ENCODE peak calls at places on chromosomes 1 and 21, in seven cellular contexts. F is Panc1, D is A549, A is HepG2, N is GM12878, L is GM23338, P is K562. W is an unnamed sample.

GRCh38 chr1:224894915-224895314 is 34.6 kb upstream of the DNAH14 start:
- DNase-seq in F (no peak), D (peak), A (peak), N (no peak), L (peak), P (peak), W (no peak)

GRCh38 chr1:6239950-6240768 is 3.8 kb upstream of the HES3 start:
- DNase-seq in F (no peak), D (no peak), A (peak), N (no peak), L (peak), P (no peak), W (peak)

GRCh38 chr1:155026588-155026987 is 7.0 kb downstream of the DCST2 start:
- DNase-seq in F (no peak), D (no peak), A (no peak), N (no peak), L (no peak), P (no peak), W (no peak)

GRCh38 chr1:183163311-183163710 is 22.8 kb upstream of the LAMC2 start:
- DNase-seq in F (peak), D (peak), A (no peak), N (no peak), L (no peak), P (no peak), W (no peak)

GRCh38 chr1:6348511-6349191 is 44.9 kb downstream of the ACOT7 start:
- DNase-seq in F (no peak), D (no peak), A (no peak), N (no peak), L (no peak), P (no peak), W (no peak)

GRCh38 chr21:29104239-29104708 is 26.2 kb upstream of the MAP3K7CL start:
- DNase-seq in F (no peak), D (no peak), A (no peak), N (no peak), L (no peak), P (no peak), W (no peak)

GRCh38 chr21:35138665-35139381 is 89.7 kb upstream of the RUNX1 start:
- DNase-seq in F (no peak), D (no peak), A (no peak), N (no peak), L (peak), P (peak), W (no peak)

GRCh38 chr1:163709636-163710035 is 387.9 kb downstream of the NUF2 start:
- DNase-seq in F (no peak), D (no peak), A (no peak), N (no peak), L (no peak), P (no peak), W (no peak)

GRCh38 chr1:978069-978834 is 3.6 kb downstream of the PERM1 start:
- DNase-seq in F (no peak), D (no peak), A (no peak), N (no peak), L (no peak), P (peak), W (no peak)

GRCh38 chr1:193005785-193006184 is 53.4 kb downstream of the UCHL5 start:
- DNase-seq in F (no peak), D (no peak), A (no peak), N (no peak), L (no peak), P (no peak), W (no peak)

GRCh38 chr21:17491716-17492414 is 21.0 kb upstream of the CXADR start:
- DNase-seq in F (peak), D (peak), A (no peak), N (no peak), L (no peak), P (no peak), W (peak)

GRCh38 chr1:20184997-20185833 is 681 bp upstream of the UBXN10 start:
- DNase-seq in F (no peak), D (no peak), A (no peak), N (no peak), L (no peak), P (peak), W (peak)

GRCh38 chr1:1200876-1201810 is 5.2 kb downstream of the TNFRSF18 start:
- DNase-seq in F (no peak), D (peak), A (no peak), N (no peak), L (peak), P (peak), W (no peak)

GRCh38 chr1:101971309-101971708 is 25.4 kb downstream of the OLFM3 start:
- DNase-seq in F (no peak), D (no peak), A (no peak), N (no peak), L (no peak), P (no peak), W (no peak)

GRCh38 chr21:42493109-42494060 is 2.6 kb downstream of the RSPH1 start:
- DNase-seq in F (no peak), D (no peak), A (no peak), N (no peak), L (peak), P (no peak), W (no peak)

GRCh38 chr1:94621392-94621791 is 79.8 kb upstream of the F3 start:
- DNase-seq in F (no peak), D (no peak), A (no peak), N (no peak), L (no peak), P (peak), W (no peak)

GRCh38 chr1:85580046-85580411 is 532 bp upstream of the CCN1 start:
- DNase-seq in F (peak), D (peak), A (peak), N (no peak), L (peak), P (no peak), W (no peak)

DNA sequence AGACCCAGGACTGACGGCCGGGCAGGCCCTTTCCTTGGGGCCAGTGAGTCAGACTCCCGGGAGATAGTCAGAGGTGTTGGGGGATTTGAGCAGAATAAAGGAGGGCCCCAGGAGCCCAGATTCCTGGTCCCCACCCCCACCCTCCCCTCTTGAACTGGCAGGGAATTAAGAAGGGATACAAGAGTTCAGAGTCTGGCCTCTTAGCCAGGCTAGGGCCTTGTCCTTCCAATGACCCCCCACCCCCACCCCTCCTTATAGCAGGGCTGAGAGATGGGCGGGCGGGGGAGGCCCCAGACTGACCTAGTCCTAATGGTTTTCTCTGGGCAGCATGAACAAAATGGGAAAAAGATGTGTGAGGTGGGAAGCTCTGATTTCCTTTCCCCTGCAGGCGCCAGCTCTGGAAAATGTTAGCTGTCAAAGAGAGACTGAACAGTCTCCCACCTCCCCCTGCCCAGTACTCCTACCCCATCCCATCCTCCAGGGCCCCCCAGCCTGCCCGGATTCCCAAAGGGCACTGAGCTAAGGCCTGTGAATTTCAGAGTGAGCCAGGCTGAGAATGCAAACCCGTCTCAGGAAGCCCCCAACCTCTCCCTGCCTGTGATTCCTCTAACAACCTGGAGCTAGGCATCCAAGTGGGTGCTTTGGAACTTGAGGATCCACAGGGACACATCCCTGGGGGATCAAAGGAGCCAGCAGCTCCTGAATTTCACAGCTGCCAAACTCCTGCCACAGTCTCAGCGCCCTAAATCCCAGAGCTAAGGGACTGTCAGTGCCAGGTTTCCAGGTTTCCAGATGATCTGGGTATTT is 5.8 kb upstream of the CRABP2 start:
- DNase-seq in F (no peak), D (no peak), A (no peak), N (no peak), L (no peak), P (peak), W (no peak)
- TF ChIP-seq REST in F (no peak), D (no peak), A (no peak), N (no peak), L (no peak), P (no peak), W (no peak)

GRCh38 chr1:55211909-55212308 is 3.3 kb downstream of the USP24 start:
- DNase-seq in F (no peak), D (no peak), A (no peak), N (no peak), L (no peak), P (no peak), W (peak)

GRCh38 chr1:55212349-55213028 is 2.7 kb downstream of the USP24 start:
- DNase-seq in F (no peak), D (no peak), A (no peak), N (no peak), L (peak), P (no peak), W (no peak)

GRCh38 chr1:55209247-55209646 is 5.9 kb downstream of the USP24 start:
- DNase-seq in F (no peak), D (no peak), A (no peak), N (no peak), L (peak), P (no peak), W (no peak)

GRCh38 chr1:55211456-55211855 is 3.7 kb downstream of the USP24 start:
- DNase-seq in F (no peak), D (no peak), A (peak), N (no peak), L (no peak), P (no peak), W (no peak)

DNA sequence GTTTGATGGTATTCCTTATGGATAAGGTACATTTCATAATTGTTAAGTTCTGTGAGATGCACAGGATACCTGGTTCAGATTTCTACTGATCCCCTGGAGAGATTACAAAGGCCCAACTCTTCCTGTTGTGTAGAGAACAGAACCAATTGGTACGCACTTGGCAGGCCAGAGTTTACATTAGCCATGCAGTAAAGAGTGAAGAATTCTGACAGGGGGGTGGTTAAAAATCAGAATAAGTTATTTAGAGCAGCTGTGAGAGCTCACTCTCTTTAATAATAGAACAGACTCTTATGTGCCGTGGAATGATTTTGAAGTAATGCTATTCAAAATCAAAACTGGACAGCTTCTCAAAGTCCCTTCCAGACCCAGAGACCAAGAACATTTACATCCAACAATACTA is 4.2 kb downstream of the USP24 start:
- DNase-seq in F (no peak), D (no peak), A (no peak), N (no peak), L (no peak), P (no peak), W (no peak)
- H3K4me3 ChIP-seq in F (no peak), D (no peak), A (no peak), N (peak), L (no peak), P (peak), W (no peak)

GRCh38 chr21:46636550-46637289 is 1.2 kb downstream of the PRMT2 start:
- DNase-seq in F (no peak), D (no peak), A (no peak), N (no peak), L (no peak), P (no peak), W (no peak)

GRCh38 chr21:46634966-46635323 is 529 bp upstream of the PRMT2 start:
- DNase-seq in F (no peak), D (peak), A (peak), N (peak), L (peak), P (no peak), W (peak)

GRCh38 chr21:46634427-46634826 is 1.0 kb upstream of the PRMT2 start:
- DNase-seq in F (no peak), D (no peak), A (peak), N (no peak), L (no peak), P (no peak), W (no peak)

GRCh38 chr21:46635324-46636180 is at the start of gene PRMT2:
- DNase-seq in F (peak), D (peak), A (peak), N (peak), L (peak), P (peak), W (peak)

GRCh38 chr21:46636181-46636512 is 673 bp downstream of the PRMT2 start:
- DNase-seq in F (no peak), D (no peak), A (no peak), N (no peak), L (no peak), P (no peak), W (no peak)
- H3K27ac ChIP-seq in F (peak), D (peak), A (peak), N (no peak), L (no peak), P (peak), W (peak)

GRCh38 chr1:205109269-205109668 is 12.5 kb downstream of the RBBP5 start:
- DNase-seq in F (no peak), D (no peak), A (no peak), N (no peak), L (no peak), P (no peak), W (no peak)
- TF ChIP-seq REST in F (no peak), D (no peak), A (no peak), N (no peak), L (no peak), P (no peak), W (no peak)

DNA sequence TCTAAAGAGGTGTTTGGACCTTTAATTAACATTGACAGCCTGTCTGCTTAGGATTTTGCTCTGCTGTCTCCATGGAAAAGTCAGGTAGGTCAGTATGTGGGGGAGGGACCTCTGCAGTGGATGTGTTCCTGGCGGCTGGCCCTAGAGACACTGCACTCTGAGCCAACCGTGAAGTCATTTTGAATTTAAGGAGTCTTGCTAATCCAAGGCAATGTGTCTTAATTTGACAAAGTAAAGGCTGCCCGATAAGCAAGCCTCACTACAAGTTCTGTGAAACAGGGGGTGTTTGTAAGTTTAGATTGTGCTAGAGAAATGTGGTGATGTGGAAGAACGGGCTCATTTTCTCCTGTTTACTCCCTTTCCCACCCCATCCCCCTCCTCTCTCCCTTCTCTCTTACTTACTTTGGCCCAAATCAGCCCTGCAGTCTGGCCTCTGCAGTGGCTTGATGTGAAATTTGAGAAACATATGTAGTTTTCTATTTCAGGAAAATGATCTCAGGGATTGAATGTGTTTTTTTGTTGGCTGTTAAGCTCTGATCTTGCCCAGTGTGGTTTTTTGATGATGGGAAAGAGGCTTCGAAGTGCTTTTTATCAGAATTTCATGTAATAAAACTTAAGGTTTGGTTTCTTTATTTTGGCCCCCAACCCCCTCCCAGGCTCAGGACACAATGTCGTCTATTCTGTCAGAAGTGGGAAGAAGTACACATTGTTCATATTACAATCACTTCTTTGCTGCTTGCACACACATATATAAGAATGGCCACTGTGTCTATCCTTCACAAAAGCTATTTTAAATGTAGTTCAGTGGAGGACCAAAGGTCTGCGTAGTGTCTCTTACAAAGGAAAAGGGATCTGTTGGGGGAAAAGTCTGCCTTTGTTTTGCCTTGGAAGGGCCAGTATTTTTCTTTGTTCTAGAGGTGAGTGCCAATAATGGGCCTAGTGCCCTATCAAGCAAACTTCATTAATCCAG is 96.6 kb downstream of the FGGY start:
- DNase-seq in F (no peak), D (no peak), A (peak), N (no peak), L (peak), P (peak), W (no peak)
- H3K4me3 ChIP-seq in F (no peak), D (no peak), A (no peak), N (no peak), L (no peak), P (no peak), W (no peak)

DNA sequence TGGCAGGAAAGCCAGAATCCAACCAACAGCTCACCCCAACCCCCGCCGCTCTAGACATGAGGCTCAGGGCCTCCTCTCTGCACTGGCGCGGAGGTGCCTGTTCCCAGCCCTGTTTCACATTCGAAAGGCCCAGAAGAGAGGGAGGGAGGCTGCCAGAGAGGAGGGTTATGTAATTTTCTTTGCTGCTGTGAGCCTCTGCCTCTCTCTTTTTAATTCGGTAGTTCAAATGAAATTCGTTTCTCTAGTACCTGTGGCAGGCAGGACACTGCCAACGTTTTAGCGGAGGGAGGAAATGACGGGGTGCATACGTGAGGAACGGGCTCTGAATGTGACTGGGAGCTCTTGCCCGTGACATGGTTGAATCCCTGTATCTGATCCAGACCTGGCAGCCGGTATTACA is 9.4 kb downstream of the PRDM16 start:
- DNase-seq in F (no peak), D (no peak), A (no peak), N (no peak), L (no peak), P (no peak), W (no peak)
- H3K27ac ChIP-seq in F (no peak), D (no peak), A (no peak), N (no peak), L (no peak), P (no peak), W (no peak)

GRCh38 chr1:77385551-77385950 is 103.7 kb downstream of the AK5 start:
- DNase-seq in F (no peak), D (no peak), A (no peak), N (no peak), L (no peak), P (no peak), W (no peak)

GRCh38 chr1:77392486-77392885 is 110.7 kb downstream of the AK5 start:
- DNase-seq in F (no peak), D (no peak), A (no peak), N (no peak), L (no peak), P (no peak), W (no peak)

GRCh38 chr1:77387553-77387952 is 105.7 kb downstream of the AK5 start:
- DNase-seq in F (no peak), D (no peak), A (no peak), N (no peak), L (no peak), P (no peak), W (no peak)

GRCh38 chr1:77386276-77386675 is 104.5 kb downstream of the AK5 start:
- DNase-seq in F (no peak), D (no peak), A (no peak), N (no peak), L (no peak), P (no peak), W (no peak)

DNA sequence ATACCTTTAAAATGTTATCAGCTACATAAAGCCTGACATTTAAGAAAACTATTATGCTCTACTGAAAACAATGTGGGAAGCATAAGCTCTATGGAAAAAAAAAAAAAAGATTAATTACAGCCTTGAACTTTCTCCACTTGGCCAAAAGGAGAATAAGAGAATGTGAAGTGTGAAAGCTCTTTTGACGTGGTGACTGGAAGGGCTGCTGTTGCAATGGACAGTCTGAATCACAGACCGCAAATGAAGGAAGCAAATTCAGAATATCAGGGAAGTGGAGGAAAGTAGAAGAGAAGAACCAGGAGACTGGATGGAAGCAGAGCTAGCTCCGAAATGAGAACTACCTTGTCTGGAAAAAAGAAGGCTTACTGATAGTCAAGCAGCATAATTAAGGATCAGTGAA is 106.8 kb downstream of the AK5 start:
- DNase-seq in F (no peak), D (no peak), A (no peak), N (no peak), L (no peak), P (no peak), W (no peak)
- TF ChIP-seq REST in F (no peak), D (no peak), A (no peak), N (no peak), L (no peak), P (no peak), W (no peak)

GRCh38 chr1:43491056-43491455 is 37.3 kb upstream of the HYI start:
- DNase-seq in F (no peak), D (no peak), A (no peak), N (no peak), L (no peak), P (no peak), W (no peak)
- H3K4me3 ChIP-seq in F (no peak), D (no peak), A (no peak), N (no peak), L (no peak), P (no peak), W (no peak)

GRCh38 chr1:228163776-228164534 is 1.6 kb upstream of the IBA57 start:
- DNase-seq in F (no peak), D (no peak), A (no peak), N (no peak), L (no peak), P (no peak), W (no peak)

GRCh38 chr1:228161866-228162265 is 3.7 kb upstream of the IBA57 start:
- DNase-seq in F (no peak), D (no peak), A (no peak), N (no peak), L (no peak), P (no peak), W (no peak)

GRCh38 chr1:228163004-228163753 is 2.4 kb upstream of the IBA57 start:
- DNase-seq in F (no peak), D (no peak), A (no peak), N (no peak), L (peak), P (no peak), W (no peak)

GRCh38 chr1:228161381-228161780 is 4.2 kb upstream of the IBA57 start:
- DNase-seq in F (no peak), D (no peak), A (no peak), N (no peak), L (no peak), P (no peak), W (no peak)

GRCh38 chr1:228162286-228163003 is 3.2 kb upstream of the IBA57 start:
- DNase-seq in F (no peak), D (no peak), A (no peak), N (no peak), L (peak), P (peak), W (no peak)
- H3K27ac ChIP-seq in F (peak), D (no peak), A (no peak), N (no peak), L (no peak), P (no peak), W (no peak)

W was measured in HL-60.